ENCODE peak calls at places on chromosome 3, in nine cellular contexts. One of them, this sample, is unnamed.

GRCh38 chr3:156675744-156676466 is 1.5 kb downstream of the TIPARP start:
- DNase-seq in NCI-H1092 treated with DMSO at 0.1 percent for 48 hours: peak
- DNase-seq in T-helper 17 cell: no peak
- DNase-seq in activated naive CD4-positive, alpha-beta T cell treated with anti-CD3 and anti-CD28 coated beads for 36 hours: peak
- DNase-seq in kidney tubule cell: peak
- DNase-seq in stimulated activated CD4-positive, alpha-beta T cell treated with anti-CD3 and anti-CD28 coated beads, Interleukin-1b, Interleukin-23, amount 100 ng/mL, for 4 hours: no peak
- DNase-seq in AG09309: peak
- DNase-seq in M059J: peak
- DNase-seq in mucosa of gallbladder: peak
- DNase-seq in this sample: no peak

GRCh38 chr3:71056327-71056726 is 527.2 kb downstream of the FOXP1 start:
- DNase-seq in NCI-H1092 treated with DMSO at 0.1 percent for 48 hours: no peak
- DNase-seq in T-helper 17 cell: no peak
- DNase-seq in activated naive CD4-positive, alpha-beta T cell treated with anti-CD3 and anti-CD28 coated beads for 36 hours: no peak
- DNase-seq in kidney tubule cell: peak
- DNase-seq in stimulated activated CD4-positive, alpha-beta T cell treated with anti-CD3 and anti-CD28 coated beads, Interleukin-1b, Interleukin-23, amount 100 ng/mL, for 4 hours: no peak
- DNase-seq in AG09309: no peak
- DNase-seq in M059J: peak
- DNase-seq in mucosa of gallbladder: no peak
- DNase-seq in this sample: no peak

GRCh38 chr3:194610690-194611089 is 22.5 kb downstream of the TMEM44 start:
- DNase-seq in NCI-H1092 treated with DMSO at 0.1 percent for 48 hours: no peak
- DNase-seq in T-helper 17 cell: no peak
- DNase-seq in activated naive CD4-positive, alpha-beta T cell treated with anti-CD3 and anti-CD28 coated beads for 36 hours: no peak
- DNase-seq in kidney tubule cell: no peak
- DNase-seq in stimulated activated CD4-positive, alpha-beta T cell treated with anti-CD3 and anti-CD28 coated beads, Interleukin-1b, Interleukin-23, amount 100 ng/mL, for 4 hours: no peak
- DNase-seq in AG09309: no peak
- DNase-seq in M059J: no peak
- DNase-seq in mucosa of gallbladder: no peak
- DNase-seq in this sample: no peak

GRCh38 chr3:83928391-83928790 is 1030.4 kb upstream of the CADM2 start:
- DNase-seq in NCI-H1092 treated with DMSO at 0.1 percent for 48 hours: no peak
- DNase-seq in T-helper 17 cell: no peak
- DNase-seq in activated naive CD4-positive, alpha-beta T cell treated with anti-CD3 and anti-CD28 coated beads for 36 hours: no peak
- DNase-seq in kidney tubule cell: peak
- DNase-seq in stimulated activated CD4-positive, alpha-beta T cell treated with anti-CD3 and anti-CD28 coated beads, Interleukin-1b, Interleukin-23, amount 100 ng/mL, for 4 hours: no peak
- DNase-seq in AG09309: no peak
- DNase-seq in M059J: peak
- DNase-seq in mucosa of gallbladder: no peak
- DNase-seq in this sample: no peak

GRCh38 chr3:44198265-44198956 is 43.3 kb upstream of the TOPAZ1 start:
- DNase-seq in NCI-H1092 treated with DMSO at 0.1 percent for 48 hours: peak
- DNase-seq in T-helper 17 cell: peak
- DNase-seq in activated naive CD4-positive, alpha-beta T cell treated with anti-CD3 and anti-CD28 coated beads for 36 hours: peak
- DNase-seq in kidney tubule cell: peak
- DNase-seq in stimulated activated CD4-positive, alpha-beta T cell treated with anti-CD3 and anti-CD28 coated beads, Interleukin-1b, Interleukin-23, amount 100 ng/mL, for 4 hours: peak
- DNase-seq in AG09309: peak
- DNase-seq in M059J: peak
- DNase-seq in mucosa of gallbladder: peak
- DNase-seq in this sample: peak

GRCh38 chr3:152229692-152230091 is 39.0 kb upstream of the MBNL1 start:
- DNase-seq in NCI-H1092 treated with DMSO at 0.1 percent for 48 hours: no peak
- DNase-seq in T-helper 17 cell: no peak
- DNase-seq in activated naive CD4-positive, alpha-beta T cell treated with anti-CD3 and anti-CD28 coated beads for 36 hours: no peak
- DNase-seq in kidney tubule cell: no peak
- DNase-seq in stimulated activated CD4-positive, alpha-beta T cell treated with anti-CD3 and anti-CD28 coated beads, Interleukin-1b, Interleukin-23, amount 100 ng/mL, for 4 hours: no peak
- DNase-seq in AG09309: no peak
- DNase-seq in M059J: no peak
- DNase-seq in mucosa of gallbladder: no peak
- DNase-seq in this sample: no peak

GRCh38 chr3:102233881-102234280 is 200.9 kb upstream of the ZPLD1 start:
- DNase-seq in NCI-H1092 treated with DMSO at 0.1 percent for 48 hours: no peak
- DNase-seq in T-helper 17 cell: no peak
- DNase-seq in activated naive CD4-positive, alpha-beta T cell treated with anti-CD3 and anti-CD28 coated beads for 36 hours: no peak
- DNase-seq in kidney tubule cell: peak
- DNase-seq in stimulated activated CD4-positive, alpha-beta T cell treated with anti-CD3 and anti-CD28 coated beads, Interleukin-1b, Interleukin-23, amount 100 ng/mL, for 4 hours: no peak
- DNase-seq in AG09309: no peak
- DNase-seq in M059J: peak
- DNase-seq in mucosa of gallbladder: no peak
- DNase-seq in this sample: no peak

GRCh38 chr3:166263460-166263859 is 426.2 kb upstream of the BCHE start:
- DNase-seq in NCI-H1092 treated with DMSO at 0.1 percent for 48 hours: no peak
- DNase-seq in T-helper 17 cell: no peak
- DNase-seq in activated naive CD4-positive, alpha-beta T cell treated with anti-CD3 and anti-CD28 coated beads for 36 hours: no peak
- DNase-seq in kidney tubule cell: no peak
- DNase-seq in stimulated activated CD4-positive, alpha-beta T cell treated with anti-CD3 and anti-CD28 coated beads, Interleukin-1b, Interleukin-23, amount 100 ng/mL, for 4 hours: no peak
- DNase-seq in AG09309: no peak
- DNase-seq in M059J: no peak
- DNase-seq in mucosa of gallbladder: no peak
- DNase-seq in this sample: no peak

GRCh38 chr3:12716605-12717121 is 42.4 kb downstream of the TMEM40 start:
- DNase-seq in NCI-H1092 treated with DMSO at 0.1 percent for 48 hours: no peak
- DNase-seq in T-helper 17 cell: no peak
- DNase-seq in activated naive CD4-positive, alpha-beta T cell treated with anti-CD3 and anti-CD28 coated beads for 36 hours: no peak
- DNase-seq in kidney tubule cell: no peak
- DNase-seq in stimulated activated CD4-positive, alpha-beta T cell treated with anti-CD3 and anti-CD28 coated beads, Interleukin-1b, Interleukin-23, amount 100 ng/mL, for 4 hours: no peak
- DNase-seq in AG09309: no peak
- DNase-seq in M059J: no peak
- DNase-seq in mucosa of gallbladder: no peak
- DNase-seq in this sample: no peak

GRCh38 chr3:41690766-41691563 is 270.9 kb downstream of the ULK4 start:
- DNase-seq in NCI-H1092 treated with DMSO at 0.1 percent for 48 hours: no peak
- DNase-seq in T-helper 17 cell: no peak
- DNase-seq in activated naive CD4-positive, alpha-beta T cell treated with anti-CD3 and anti-CD28 coated beads for 36 hours: no peak
- DNase-seq in kidney tubule cell: peak
- DNase-seq in stimulated activated CD4-positive, alpha-beta T cell treated with anti-CD3 and anti-CD28 coated beads, Interleukin-1b, Interleukin-23, amount 100 ng/mL, for 4 hours: no peak
- DNase-seq in AG09309: no peak
- DNase-seq in M059J: peak
- DNase-seq in mucosa of gallbladder: no peak
- DNase-seq in this sample: no peak

GRCh38 chr3:122055215-122055614 is at the start of gene CD86:
- DNase-seq in NCI-H1092 treated with DMSO at 0.1 percent for 48 hours: no peak
- DNase-seq in T-helper 17 cell: no peak
- DNase-seq in activated naive CD4-positive, alpha-beta T cell treated with anti-CD3 and anti-CD28 coated beads for 36 hours: no peak
- DNase-seq in kidney tubule cell: no peak
- DNase-seq in stimulated activated CD4-positive, alpha-beta T cell treated with anti-CD3 and anti-CD28 coated beads, Interleukin-1b, Interleukin-23, amount 100 ng/mL, for 4 hours: no peak
- DNase-seq in AG09309: no peak
- DNase-seq in M059J: peak
- DNase-seq in mucosa of gallbladder: no peak
- DNase-seq in this sample: no peak

GRCh38 chr3:31906182-31906581 is 74.9 kb downstream of the OSBPL10 start:
- DNase-seq in NCI-H1092 treated with DMSO at 0.1 percent for 48 hours: no peak
- DNase-seq in T-helper 17 cell: no peak
- DNase-seq in activated naive CD4-positive, alpha-beta T cell treated with anti-CD3 and anti-CD28 coated beads for 36 hours: no peak
- DNase-seq in kidney tubule cell: no peak
- DNase-seq in stimulated activated CD4-positive, alpha-beta T cell treated with anti-CD3 and anti-CD28 coated beads, Interleukin-1b, Interleukin-23, amount 100 ng/mL, for 4 hours: no peak
- DNase-seq in AG09309: no peak
- DNase-seq in M059J: no peak
- DNase-seq in mucosa of gallbladder: no peak
- DNase-seq in this sample: no peak

GRCh38 chr3:49460188-49460885 is 9.7 kb upstream of the DAG1 start:
- DNase-seq in NCI-H1092 treated with DMSO at 0.1 percent for 48 hours: no peak
- DNase-seq in T-helper 17 cell: no peak
- DNase-seq in activated naive CD4-positive, alpha-beta T cell treated with anti-CD3 and anti-CD28 coated beads for 36 hours: no peak
- DNase-seq in kidney tubule cell: no peak
- DNase-seq in stimulated activated CD4-positive, alpha-beta T cell treated with anti-CD3 and anti-CD28 coated beads, Interleukin-1b, Interleukin-23, amount 100 ng/mL, for 4 hours: no peak
- DNase-seq in AG09309: no peak
- DNase-seq in M059J: no peak
- DNase-seq in mucosa of gallbladder: no peak
- DNase-seq in this sample: no peak

GRCh38 chr3:60932170-60932569 is 319.1 kb downstream of the FHIT start:
- DNase-seq in NCI-H1092 treated with DMSO at 0.1 percent for 48 hours: no peak
- DNase-seq in T-helper 17 cell: no peak
- DNase-seq in activated naive CD4-positive, alpha-beta T cell treated with anti-CD3 and anti-CD28 coated beads for 36 hours: no peak
- DNase-seq in kidney tubule cell: no peak
- DNase-seq in stimulated activated CD4-positive, alpha-beta T cell treated with anti-CD3 and anti-CD28 coated beads, Interleukin-1b, Interleukin-23, amount 100 ng/mL, for 4 hours: no peak
- DNase-seq in AG09309: no peak
- DNase-seq in M059J: no peak
- DNase-seq in mucosa of gallbladder: no peak
- DNase-seq in this sample: no peak

GRCh38 chr3:56086355-56086754 is 381.9 kb downstream of the ERC2 start:
- DNase-seq in NCI-H1092 treated with DMSO at 0.1 percent for 48 hours: no peak
- DNase-seq in T-helper 17 cell: no peak
- DNase-seq in activated naive CD4-positive, alpha-beta T cell treated with anti-CD3 and anti-CD28 coated beads for 36 hours: no peak
- DNase-seq in kidney tubule cell: peak
- DNase-seq in stimulated activated CD4-positive, alpha-beta T cell treated with anti-CD3 and anti-CD28 coated beads, Interleukin-1b, Interleukin-23, amount 100 ng/mL, for 4 hours: no peak
- DNase-seq in AG09309: no peak
- DNase-seq in M059J: peak
- DNase-seq in mucosa of gallbladder: no peak
- DNase-seq in this sample: no peak

GRCh38 chr3:19254189-19254588 is 105.9 kb downstream of the KCNH8 start:
- DNase-seq in NCI-H1092 treated with DMSO at 0.1 percent for 48 hours: no peak
- DNase-seq in T-helper 17 cell: no peak
- DNase-seq in activated naive CD4-positive, alpha-beta T cell treated with anti-CD3 and anti-CD28 coated beads for 36 hours: no peak
- DNase-seq in kidney tubule cell: no peak
- DNase-seq in stimulated activated CD4-positive, alpha-beta T cell treated with anti-CD3 and anti-CD28 coated beads, Interleukin-1b, Interleukin-23, amount 100 ng/mL, for 4 hours: no peak
- DNase-seq in AG09309: no peak
- DNase-seq in M059J: no peak
- DNase-seq in mucosa of gallbladder: no peak
- DNase-seq in this sample: no peak

GRCh38 chr3:60177726-60178125 is 1073.5 kb downstream of the FHIT start:
- DNase-seq in NCI-H1092 treated with DMSO at 0.1 percent for 48 hours: no peak
- DNase-seq in T-helper 17 cell: no peak
- DNase-seq in activated naive CD4-positive, alpha-beta T cell treated with anti-CD3 and anti-CD28 coated beads for 36 hours: no peak
- DNase-seq in kidney tubule cell: no peak
- DNase-seq in stimulated activated CD4-positive, alpha-beta T cell treated with anti-CD3 and anti-CD28 coated beads, Interleukin-1b, Interleukin-23, amount 100 ng/mL, for 4 hours: no peak
- DNase-seq in AG09309: no peak
- DNase-seq in M059J: no peak
- DNase-seq in mucosa of gallbladder: no peak
- DNase-seq in this sample: no peak

GRCh38 chr3:123618768-123619484 is 34.1 kb upstream of the HACD2 start:
- DNase-seq in NCI-H1092 treated with DMSO at 0.1 percent for 48 hours: peak
- DNase-seq in T-helper 17 cell: no peak
- DNase-seq in activated naive CD4-positive, alpha-beta T cell treated with anti-CD3 and anti-CD28 coated beads for 36 hours: no peak
- DNase-seq in kidney tubule cell: peak
- DNase-seq in stimulated activated CD4-positive, alpha-beta T cell treated with anti-CD3 and anti-CD28 coated beads, Interleukin-1b, Interleukin-23, amount 100 ng/mL, for 4 hours: no peak
- DNase-seq in AG09309: no peak
- DNase-seq in M059J: peak
- DNase-seq in mucosa of gallbladder: peak
- DNase-seq in this sample: peak

GRCh38 chr3:160758929-160759577 is 3.0 kb downstream of the PPM1L start:
- DNase-seq in NCI-H1092 treated with DMSO at 0.1 percent for 48 hours: no peak
- DNase-seq in T-helper 17 cell: no peak
- DNase-seq in activated naive CD4-positive, alpha-beta T cell treated with anti-CD3 and anti-CD28 coated beads for 36 hours: no peak
- DNase-seq in kidney tubule cell: no peak
- DNase-seq in stimulated activated CD4-positive, alpha-beta T cell treated with anti-CD3 and anti-CD28 coated beads, Interleukin-1b, Interleukin-23, amount 100 ng/mL, for 4 hours: no peak
- DNase-seq in AG09309: no peak
- DNase-seq in M059J: no peak
- DNase-seq in mucosa of gallbladder: no peak
- DNase-seq in this sample: no peak

GRCh38 chr3:41681479-41681878 is 280.4 kb downstream of the ULK4 start:
- DNase-seq in NCI-H1092 treated with DMSO at 0.1 percent for 48 hours: no peak
- DNase-seq in T-helper 17 cell: no peak
- DNase-seq in activated naive CD4-positive, alpha-beta T cell treated with anti-CD3 and anti-CD28 coated beads for 36 hours: no peak
- DNase-seq in kidney tubule cell: peak
- DNase-seq in stimulated activated CD4-positive, alpha-beta T cell treated with anti-CD3 and anti-CD28 coated beads, Interleukin-1b, Interleukin-23, amount 100 ng/mL, for 4 hours: no peak
- DNase-seq in AG09309: peak
- DNase-seq in M059J: peak
- DNase-seq in mucosa of gallbladder: no peak
- DNase-seq in this sample: peak

GRCh38 chr3:68666409-68667193 is 265.7 kb downstream of the TAFA4 start:
- DNase-seq in NCI-H1092 treated with DMSO at 0.1 percent for 48 hours: no peak
- DNase-seq in T-helper 17 cell: no peak
- DNase-seq in activated naive CD4-positive, alpha-beta T cell treated with anti-CD3 and anti-CD28 coated beads for 36 hours: no peak
- DNase-seq in kidney tubule cell: peak
- DNase-seq in stimulated activated CD4-positive, alpha-beta T cell treated with anti-CD3 and anti-CD28 coated beads, Interleukin-1b, Interleukin-23, amount 100 ng/mL, for 4 hours: no peak
- DNase-seq in AG09309: no peak
- DNase-seq in M059J: no peak
- DNase-seq in mucosa of gallbladder: no peak
- DNase-seq in this sample: no peak

GRCh38 chr3:4656059-4656458 is 162.9 kb downstream of the ITPR1 start:
- DNase-seq in NCI-H1092 treated with DMSO at 0.1 percent for 48 hours: peak
- DNase-seq in T-helper 17 cell: no peak
- DNase-seq in activated naive CD4-positive, alpha-beta T cell treated with anti-CD3 and anti-CD28 coated beads for 36 hours: peak
- DNase-seq in kidney tubule cell: peak
- DNase-seq in stimulated activated CD4-positive, alpha-beta T cell treated with anti-CD3 and anti-CD28 coated beads, Interleukin-1b, Interleukin-23, amount 100 ng/mL, for 4 hours: no peak
- DNase-seq in AG09309: peak
- DNase-seq in M059J: peak
- DNase-seq in mucosa of gallbladder: peak
- DNase-seq in this sample: no peak

GRCh38 chr3:175358935-175359334 is 499.8 kb downstream of the NAALADL2 start:
- DNase-seq in NCI-H1092 treated with DMSO at 0.1 percent for 48 hours: no peak
- DNase-seq in T-helper 17 cell: no peak
- DNase-seq in activated naive CD4-positive, alpha-beta T cell treated with anti-CD3 and anti-CD28 coated beads for 36 hours: no peak
- DNase-seq in kidney tubule cell: no peak
- DNase-seq in stimulated activated CD4-positive, alpha-beta T cell treated with anti-CD3 and anti-CD28 coated beads, Interleukin-1b, Interleukin-23, amount 100 ng/mL, for 4 hours: no peak
- DNase-seq in AG09309: no peak
- DNase-seq in M059J: no peak
- DNase-seq in mucosa of gallbladder: no peak
- DNase-seq in this sample: no peak

GRCh38 chr3:54458357-54458756 is 336.0 kb downstream of the CACNA2D3 start:
- DNase-seq in NCI-H1092 treated with DMSO at 0.1 percent for 48 hours: no peak
- DNase-seq in T-helper 17 cell: no peak
- DNase-seq in activated naive CD4-positive, alpha-beta T cell treated with anti-CD3 and anti-CD28 coated beads for 36 hours: no peak
- DNase-seq in kidney tubule cell: no peak
- DNase-seq in stimulated activated CD4-positive, alpha-beta T cell treated with anti-CD3 and anti-CD28 coated beads, Interleukin-1b, Interleukin-23, amount 100 ng/mL, for 4 hours: no peak
- DNase-seq in AG09309: no peak
- DNase-seq in M059J: no peak
- DNase-seq in mucosa of gallbladder: no peak
- DNase-seq in this sample: no peak

GRCh38 chr3:152497457-152497856 is 228.7 kb downstream of the MBNL1 start:
- DNase-seq in NCI-H1092 treated with DMSO at 0.1 percent for 48 hours: no peak
- DNase-seq in T-helper 17 cell: no peak
- DNase-seq in activated naive CD4-positive, alpha-beta T cell treated with anti-CD3 and anti-CD28 coated beads for 36 hours: no peak
- DNase-seq in kidney tubule cell: no peak
- DNase-seq in stimulated activated CD4-positive, alpha-beta T cell treated with anti-CD3 and anti-CD28 coated beads, Interleukin-1b, Interleukin-23, amount 100 ng/mL, for 4 hours: no peak
- DNase-seq in AG09309: peak
- DNase-seq in M059J: no peak
- DNase-seq in mucosa of gallbladder: no peak
- DNase-seq in this sample: no peak

GRCh38 chr3:152683521-152683999 is 151.4 kb upstream of the P2RY1 start:
- DNase-seq in NCI-H1092 treated with DMSO at 0.1 percent for 48 hours: no peak
- DNase-seq in T-helper 17 cell: no peak
- DNase-seq in activated naive CD4-positive, alpha-beta T cell treated with anti-CD3 and anti-CD28 coated beads for 36 hours: no peak
- DNase-seq in kidney tubule cell: no peak
- DNase-seq in stimulated activated CD4-positive, alpha-beta T cell treated with anti-CD3 and anti-CD28 coated beads, Interleukin-1b, Interleukin-23, amount 100 ng/mL, for 4 hours: no peak
- DNase-seq in AG09309: no peak
- DNase-seq in M059J: no peak
- DNase-seq in mucosa of gallbladder: no peak
- DNase-seq in this sample: no peak

GRCh38 chr3:13073042-13073906 is at the start of gene IQSEC1:
- DNase-seq in NCI-H1092 treated with DMSO at 0.1 percent for 48 hours: peak
- DNase-seq in T-helper 17 cell: peak
- DNase-seq in activated naive CD4-positive, alpha-beta T cell treated with anti-CD3 and anti-CD28 coated beads for 36 hours: peak
- DNase-seq in kidney tubule cell: peak
- DNase-seq in stimulated activated CD4-positive, alpha-beta T cell treated with anti-CD3 and anti-CD28 coated beads, Interleukin-1b, Interleukin-23, amount 100 ng/mL, for 4 hours: peak
- DNase-seq in AG09309: no peak
- DNase-seq in M059J: no peak
- DNase-seq in mucosa of gallbladder: peak
- DNase-seq in this sample: no peak

GRCh38 chr3:107514453-107514852 is 8.3 kb upstream of the BBX start:
- DNase-seq in NCI-H1092 treated with DMSO at 0.1 percent for 48 hours: no peak
- DNase-seq in T-helper 17 cell: no peak
- DNase-seq in activated naive CD4-positive, alpha-beta T cell treated with anti-CD3 and anti-CD28 coated beads for 36 hours: no peak
- DNase-seq in kidney tubule cell: no peak
- DNase-seq in stimulated activated CD4-positive, alpha-beta T cell treated with anti-CD3 and anti-CD28 coated beads, Interleukin-1b, Interleukin-23, amount 100 ng/mL, for 4 hours: no peak
- DNase-seq in AG09309: no peak
- DNase-seq in M059J: no peak
- DNase-seq in mucosa of gallbladder: no peak
- DNase-seq in this sample: no peak

GRCh38 chr3:104437131-104437750 is 929.5 kb upstream of the ALCAM start:
- DNase-seq in NCI-H1092 treated with DMSO at 0.1 percent for 48 hours: no peak
- DNase-seq in T-helper 17 cell: no peak
- DNase-seq in activated naive CD4-positive, alpha-beta T cell treated with anti-CD3 and anti-CD28 coated beads for 36 hours: no peak
- DNase-seq in kidney tubule cell: peak
- DNase-seq in stimulated activated CD4-positive, alpha-beta T cell treated with anti-CD3 and anti-CD28 coated beads, Interleukin-1b, Interleukin-23, amount 100 ng/mL, for 4 hours: no peak
- DNase-seq in AG09309: peak
- DNase-seq in M059J: peak
- DNase-seq in mucosa of gallbladder: no peak
- DNase-seq in this sample: peak

GRCh38 chr3:36201546-36201945 is 178.8 kb upstream of the STAC start:
- DNase-seq in NCI-H1092 treated with DMSO at 0.1 percent for 48 hours: no peak
- DNase-seq in T-helper 17 cell: no peak
- DNase-seq in activated naive CD4-positive, alpha-beta T cell treated with anti-CD3 and anti-CD28 coated beads for 36 hours: no peak
- DNase-seq in kidney tubule cell: no peak
- DNase-seq in stimulated activated CD4-positive, alpha-beta T cell treated with anti-CD3 and anti-CD28 coated beads, Interleukin-1b, Interleukin-23, amount 100 ng/mL, for 4 hours: no peak
- DNase-seq in AG09309: no peak
- DNase-seq in M059J: no peak
- DNase-seq in mucosa of gallbladder: no peak
- DNase-seq in this sample: no peak

GRCh38 chr3:57059416-57059815 is 1.0 kb upstream of the SPATA12 start:
- DNase-seq in NCI-H1092 treated with DMSO at 0.1 percent for 48 hours: no peak
- DNase-seq in T-helper 17 cell: no peak
- DNase-seq in activated naive CD4-positive, alpha-beta T cell treated with anti-CD3 and anti-CD28 coated beads for 36 hours: no peak
- DNase-seq in kidney tubule cell: no peak
- DNase-seq in stimulated activated CD4-positive, alpha-beta T cell treated with anti-CD3 and anti-CD28 coated beads, Interleukin-1b, Interleukin-23, amount 100 ng/mL, for 4 hours: no peak
- DNase-seq in AG09309: no peak
- DNase-seq in M059J: peak
- DNase-seq in mucosa of gallbladder: no peak
- DNase-seq in this sample: no peak